ENCODE peak calls at places on chromosomes 3 and 15, in ten cellular contexts. F, J, S, G, X, Y, Q, L, O and V are unnamed samples. For H3K4me1, the result is how much of the 10 kb centered on the place peaks cover.

GRCh38 chr3:151168269-151169094 is 34.5 kb downstream of the GPR171 start:
- DNase-seq in F (peak), J (peak), S (peak), G (peak), X (peak), Y (peak), Q (peak), L (peak), O (peak), V (peak)

GRCh38 chr3:4674216-4674615 is 181.1 kb downstream of the ITPR1 start:
- DNase-seq in F (no peak), J (no peak), S (no peak), G (no peak), X (no peak), Y (no peak), Q (no peak), L (no peak), O (no peak), V (no peak)

GRCh38 chr3:68878322-68878721 is 54.0 kb downstream of the TAFA4 start:
- DNase-seq in F (no peak), J (no peak), S (no peak), G (peak), X (peak), Y (no peak), Q (peak), L (no peak), O (no peak), V (no peak)

GRCh38 chr3:15287565-15288330 is 44.6 kb downstream of the SH3BP5 start:
- DNase-seq in F (no peak), J (peak), S (no peak), G (no peak), X (no peak), Y (peak), Q (no peak), L (no peak), O (peak), V (peak)

GRCh38 chr3:122394173-122394572 is 10.2 kb downstream of the FAM162A start:
- DNase-seq in F (no peak), J (no peak), S (no peak), G (no peak), X (no peak), Y (no peak), Q (no peak), L (no peak), O (no peak), V (no peak)

GRCh38 chr3:72411102-72411501 is 437.1 kb downstream of the SHQ1 start:
- DNase-seq in F (no peak), J (no peak), S (no peak), G (no peak), X (no peak), Y (no peak), Q (no peak), L (no peak), O (no peak), V (no peak)

GRCh38 chr3:98732239-98733054 is 30.7 kb upstream of the ST3GAL6 start:
- DNase-seq in F (peak), J (peak), S (peak), G (peak), X (no peak), Y (peak), Q (peak), L (peak), O (peak), V (peak)

GRCh38 chr3:72756900-72757299 is 91.3 kb downstream of the SHQ1 start:
- DNase-seq in F (no peak), J (no peak), S (no peak), G (no peak), X (peak), Y (no peak), Q (no peak), L (no peak), O (no peak), V (no peak)

GRCh38 chr3:53941945-53942344 is 50.3 kb upstream of the SELENOK start:
- DNase-seq in F (no peak), J (no peak), S (no peak), G (no peak), X (no peak), Y (no peak), Q (no peak), L (no peak), O (no peak), V (no peak)

GRCh38 chr15:58292761-58293175 is 139.0 kb upstream of the LIPC start:
- DNase-seq in F (no peak), J (no peak), S (no peak), G (no peak), X (no peak), Y (no peak), Q (no peak), L (no peak), O (no peak), V (peak)

GRCh38 chr3:10867384-10867783 is 51.4 kb downstream of the SLC6A11 start:
- DNase-seq in F (no peak), J (no peak), S (peak), G (no peak), X (no peak), Y (no peak), Q (peak), L (no peak), O (no peak), V (no peak)

GRCh38 chr3:102156426-102156825 is 278.4 kb upstream of the ZPLD1 start:
- DNase-seq in F (no peak), J (no peak), S (no peak), G (peak), X (no peak), Y (no peak), Q (no peak), L (no peak), O (no peak), V (peak)

GRCh38 chr3:26018889-26019288 is 229.0 kb downstream of the OXSM start:
- DNase-seq in F (no peak), J (no peak), S (no peak), G (no peak), X (no peak), Y (no peak), Q (no peak), L (no peak), O (no peak), V (no peak)

GRCh38 chr3:178436773-178437172 is 99.5 kb upstream of the KCNMB2 start:
- DNase-seq in F (no peak), J (peak), S (no peak), G (peak), X (peak), Y (no peak), Q (no peak), L (no peak), O (no peak), V (peak)

GRCh38 chr3:184466413-184466960 is 86.6 kb downstream of the CHRD start:
- DNase-seq in F (peak), J (no peak), S (no peak), G (no peak), X (no peak), Y (peak), Q (no peak), L (no peak), O (no peak), V (no peak)

GRCh38 chr3:171290680-171291079 is 169.5 kb downstream of the TNIK start:
- DNase-seq in F (no peak), J (no peak), S (no peak), G (no peak), X (no peak), Y (no peak), Q (no peak), L (no peak), O (no peak), V (no peak)

GRCh38 chr15:78923480-78924360 is 21.1 kb downstream of the CTSH start:
- DNase-seq in F (no peak), J (no peak), S (no peak), G (no peak), X (no peak), Y (no peak), Q (no peak), L (no peak), O (no peak), V (no peak)

GRCh38 chr15:67914537-67915373 is 74.9 kb upstream of the RNU6-1 start:
- DNase-seq in F (peak), J (no peak), S (peak), G (peak), X (no peak), Y (peak), Q (peak), L (peak), O (peak), V (peak)

GRCh38 chr15:45112592-45113379 is 1.2 kb downstream of the DUOX2 start:
- DNase-seq in F (no peak), J (peak), S (peak), G (no peak), X (no peak), Y (no peak), Q (no peak), L (peak), O (no peak), V (no peak)

GRCh38 chr3:4399476-4399875 is 67.6 kb downstream of the SUMF1 start:
- DNase-seq in F (no peak), J (no peak), S (no peak), G (no peak), X (no peak), Y (no peak), Q (no peak), L (no peak), O (no peak), V (no peak)

GRCh38 chr3:105458518-105459215 is 92.0 kb downstream of the ALCAM start:
- DNase-seq in F (no peak), J (peak), S (no peak), G (no peak), X (no peak), Y (no peak), Q (no peak), L (no peak), O (no peak), V (no peak)

GRCh38 chr15:52247032-52247431 is 48.6 kb downstream of the MYO5C start:
- DNase-seq in F (no peak), J (no peak), S (no peak), G (no peak), X (no peak), Y (no peak), Q (no peak), L (no peak), O (no peak), V (no peak)

GRCh38 chr3:50428007-50428633 is 68.8 kb upstream of the TMEM115 start:
- DNase-seq in F (no peak), J (no peak), S (no peak), G (peak), X (no peak), Y (no peak), Q (no peak), L (no peak), O (no peak), V (no peak)

GRCh38 chr3:170716172-170716800 is 130.4 kb upstream of the SLC7A14 start:
- DNase-seq in F (no peak), J (no peak), S (no peak), G (no peak), X (no peak), Y (no peak), Q (no peak), L (no peak), O (no peak), V (no peak)

GRCh38 chr15:68082735-68083134 is 28.6 kb downstream of the PIAS1 start:
- DNase-seq in F (no peak), J (no peak), S (no peak), G (no peak), X (no peak), Y (no peak), Q (no peak), L (no peak), O (no peak), V (no peak)

GRCh38 chr3:95705786-95706418 is 1108.5 kb upstream of the EPHA6 start:
- DNase-seq in F (no peak), J (no peak), S (no peak), G (peak), X (no peak), Y (no peak), Q (no peak), L (no peak), O (no peak), V (no peak)

GRCh38 chr15:49664706-49665105 is 43.9 kb downstream of the DTWD1 start:
- DNase-seq in F (no peak), J (no peak), S (no peak), G (no peak), X (no peak), Y (no peak), Q (no peak), L (no peak), O (no peak), V (no peak)

GRCh38 chr3:146131616-146132410 is 29.2 kb downstream of the PLOD2 start:
- DNase-seq in F (no peak), J (peak), S (no peak), G (peak), X (no peak), Y (no peak), Q (no peak), L (no peak), O (no peak), V (peak)

GRCh38 chr15:93047621-93048425 is 41.2 kb downstream of the RGMA start:
- DNase-seq in F (peak), J (peak), S (no peak), G (no peak), X (no peak), Y (no peak), Q (no peak), L (no peak), O (no peak), V (no peak)

GRCh38 chr15:25469377-25469776 is 30.6 kb upstream of the UBE3A start:
- DNase-seq in F (no peak), J (peak), S (no peak), G (no peak), X (no peak), Y (no peak), Q (no peak), L (no peak), O (no peak), V (no peak)

GRCh38 chr3:126351086-126351770 is 6.0 kb downstream of the KLF15 start:
- DNase-seq in F (peak), J (peak), S (no peak), G (no peak), X (no peak), Y (peak), Q (no peak), L (peak), O (no peak), V (no peak)

GRCh38 chr3:31579828-31580227 is 47.1 kb downstream of the STT3B start:
- DNase-seq in F (no peak), J (no peak), S (no peak), G (no peak), X (no peak), Y (no peak), Q (no peak), L (no peak), O (no peak), V (no peak)

GRCh38 chr3:28791713-28792255 is 443.2 kb upstream of the AZI2 start:
- DNase-seq in F (no peak), J (no peak), S (peak), G (no peak), X (no peak), Y (no peak), Q (peak), L (no peak), O (no peak), V (peak)

GRCh38 chr3:129181834-129182233 is 1.9 kb downstream of the CNBP start:
- DNase-seq in F (no peak), J (no peak), S (no peak), G (no peak), X (no peak), Y (no peak), Q (no peak), L (no peak), O (no peak), V (no peak)
- H3K4me1 ChIP-seq in F (under half), J (under half), S (under half), G (under half), X (half or more), Y (under half), Q (under half), L (under half), O (under half), V (under half)

GRCh38 chr15:66169023-66169422 is 84.5 kb downstream of the MEGF11 start:
- DNase-seq in F (no peak), J (peak), S (no peak), G (no peak), X (peak), Y (no peak), Q (no peak), L (peak), O (no peak), V (no peak)
- H3K4me1 ChIP-seq in F (under half), J (under half), S (under half), G (under half), X (half or more), Y (under half), Q (under half), L (under half), O (under half), V (under half)

GRCh38 chr3:49351521-49352011 is 6.6 kb downstream of the GPX1 start:
- DNase-seq in F (no peak), J (peak), S (no peak), G (peak), X (no peak), Y (no peak), Q (no peak), L (no peak), O (no peak), V (peak)
- H3K4me1 ChIP-seq in F (under half), J (under half), S (under half), G (under half), X (under half), Y (under half), Q (under half), L (under half), O (under half), V (under half)

GRCh38 chr3:61841111-61841845 is 279.9 kb downstream of the PTPRG start:
- DNase-seq in F (no peak), J (no peak), S (no peak), G (no peak), X (no peak), Y (no peak), Q (no peak), L (no peak), O (peak), V (no peak)

GRCh38 chr3:61848885-61849284 is 287.5 kb downstream of the PTPRG start:
- DNase-seq in F (no peak), J (no peak), S (no peak), G (no peak), X (no peak), Y (no peak), Q (no peak), L (no peak), O (peak), V (no peak)

GRCh38 chr3:61846488-61846887 is 285.1 kb downstream of the PTPRG start:
- DNase-seq in F (no peak), J (no peak), S (no peak), G (no peak), X (no peak), Y (no peak), Q (no peak), L (no peak), O (no peak), V (no peak)

GRCh38 chr3:61847784-61848462 is 286.6 kb downstream of the PTPRG start:
- DNase-seq in F (peak), J (no peak), S (no peak), G (no peak), X (no peak), Y (peak), Q (no peak), L (no peak), O (peak), V (no peak)

DNA sequence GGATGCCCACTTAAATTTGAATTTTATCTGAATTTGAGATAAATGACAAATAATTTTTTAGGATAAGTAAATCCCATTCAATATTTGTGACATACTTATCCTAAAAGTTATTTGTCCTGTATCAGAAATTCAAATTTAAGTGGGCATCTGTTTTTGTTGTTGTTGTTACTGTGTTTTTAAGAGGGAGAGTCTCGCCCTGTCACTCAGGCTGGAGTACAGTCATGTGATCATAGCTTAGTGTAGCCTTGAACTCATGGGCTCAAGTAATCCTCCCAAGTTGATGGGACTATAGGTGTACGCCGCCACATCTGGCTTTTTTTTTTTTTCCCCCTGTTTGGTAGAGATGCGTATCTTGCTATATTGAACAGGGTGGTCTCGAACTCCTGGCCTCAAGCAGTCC is 283.0 kb downstream of the PTPRG start:
- DNase-seq in F (no peak), J (no peak), S (no peak), G (no peak), X (no peak), Y (no peak), Q (no peak), L (no peak), O (no peak), V (no peak)
- H3K4me1 ChIP-seq in F (under half), J (under half), S (under half), G (under half), X (under half), Y (under half), Q (under half), L (under half), O (under half), V (under half)

GRCh38 chr3:42654331-42655201 is 1.1 kb downstream of the ZBTB47 start:
- DNase-seq in F (peak), J (peak), S (peak), G (peak), X (no peak), Y (peak), Q (peak), L (peak), O (no peak), V (peak)
- H3K4me1 ChIP-seq in F (under half), J (half or more), S (under half), G (under half), X (under half), Y (under half), Q (under half), L (under half), O (under half), V (half or more)